ENCODE peak calls at places on chromosomes 13 and 19, in six cellular contexts. A is thoracic aorta, E is tibial artery, I is thyroid gland, W is H1, Z is transverse colon. T is an unnamed sample.

GRCh38 chr13:35630551-35631275 is 154.2 kb upstream of the MAB21L1 start:
- DNase-seq in Z (no peak), I (no peak), E (no peak), W (no peak), A (no peak), T (no peak)

GRCh38 chr13:43348397-43348796 is 325.0 kb downstream of the DNAJC15 start:
- DNase-seq in I (no peak), W (no peak), Z (no peak), E (no peak), A (no peak), T (no peak)

GRCh38 chr19:29812080-29812880 is 489 bp downstream of the CCNE1 start:
- DNase-seq in I (peak; percentile 20), A (no peak), W (peak; percentile 55), E (no peak), Z (peak; percentile 43), T (no peak)

GRCh38 chr19:41205995-41206394 is 13.0 kb downstream of the CYP2S1 start:
- DNase-seq in Z (no peak), W (no peak), A (no peak), E (no peak), I (no peak), T (no peak)

GRCh38 chr19:13181747-13182388 is 31.7 kb downstream of the IER2 start:
- DNase-seq in Z (peak; percentile 79), W (no peak), A (no peak), I (peak; percentile 82), E (peak; percentile 68), T (no peak)

GRCh38 chr19:11984986-11985385 is 20.1 kb downstream of the ZNF763 start:
- DNase-seq in Z (no peak), E (no peak), I (no peak), W (peak; percentile 72), A (no peak), T (no peak)

GRCh38 chr13:30394798-30395191 is 27.5 kb upstream of the UBE2L5 start:
- DNase-seq in I (no peak), Z (no peak), A (no peak), E (no peak), W (no peak), T (no peak)

GRCh38 chr13:46893820-46894533 is 2.9 kb downstream of the HTR2A start:
- DNase-seq in A (no peak), W (peak; percentile 94), Z (peak; percentile 66), I (peak; percentile 68), E (peak; percentile 58), T (peak; percentile 84)

GRCh38 chr13:48783181-48783630 is 129.5 kb downstream of the CYSLTR2 start:
- DNase-seq in W (no peak), I (peak; percentile 32), E (peak; percentile 79), A (peak; percentile 21), Z (peak; percentile 69), T (peak; percentile 89)

GRCh38 chr13:74641586-74641985 is 507.4 kb upstream of the KLF12 start:
- DNase-seq in W (no peak), A (no peak), I (peak; percentile 61), E (no peak), Z (no peak), T (no peak)

GRCh38 chr13:113531041-113531873 is 40.7 kb upstream of the DCUN1D2 start:
- DNase-seq in E (no peak), W (no peak), I (no peak), Z (no peak), A (no peak), T (peak; percentile 56)

GRCh38 chr19:53945998-53946397 is 16.7 kb upstream of the CACNG8 start:
- DNase-seq in W (no peak), E (no peak), A (no peak), I (no peak), Z (no peak), T (no peak)

GRCh38 chr19:38556521-38557174 is 61.1 kb downstream of the MAP4K1 start:
- DNase-seq in A (no peak), I (no peak), W (no peak), E (no peak), Z (no peak), T (no peak)

GRCh38 chr19:28466107-28467045 is 746.6 kb downstream of the UQCRFS1 start:
- DNase-seq in I (peak; percentile 62), Z (peak; percentile 72), W (peak; percentile 82), E (peak; percentile 59), A (no peak), T (no peak)

GRCh38 chr13:24618219-24618955 is 61.8 kb upstream of the ATP12A start:
- DNase-seq in E (no peak), W (no peak), Z (peak; percentile 41), A (no peak), I (no peak), T (peak; percentile 19)

GRCh38 chr13:26295812-26296211 is 41.9 kb downstream of the CDK8 start:
- DNase-seq in A (no peak), Z (no peak), E (no peak), W (no peak), I (no peak), T (no peak)

GRCh38 chr19:4206818-4207484 is 22.4 kb upstream of the EBI3 start:
- DNase-seq in A (no peak), W (no peak), I (no peak), E (no peak), Z (no peak), T (no peak)

GRCh38 chr13:91375119-91375729 is 23.2 kb upstream of the GPC5 start:
- DNase-seq in Z (no peak), I (no peak), W (no peak), A (no peak), E (no peak), T (no peak)

GRCh38 chr13:27201661-27202060 is 30.1 kb upstream of the USP12 start:
- DNase-seq in Z (no peak), W (no peak), A (no peak), I (no peak), E (no peak), T (no peak)

GRCh38 chr13:53343345-53343744 is 314.7 kb downstream of the OLFM4 start:
- DNase-seq in I (no peak), E (no peak), Z (no peak), W (peak; percentile 53), A (no peak), T (no peak)

GRCh38 chr13:35631666-35632065 is 155.2 kb upstream of the MAB21L1 start:
- DNase-seq in W (no peak), A (no peak), I (no peak), E (no peak), Z (no peak), T (no peak)

DNA sequence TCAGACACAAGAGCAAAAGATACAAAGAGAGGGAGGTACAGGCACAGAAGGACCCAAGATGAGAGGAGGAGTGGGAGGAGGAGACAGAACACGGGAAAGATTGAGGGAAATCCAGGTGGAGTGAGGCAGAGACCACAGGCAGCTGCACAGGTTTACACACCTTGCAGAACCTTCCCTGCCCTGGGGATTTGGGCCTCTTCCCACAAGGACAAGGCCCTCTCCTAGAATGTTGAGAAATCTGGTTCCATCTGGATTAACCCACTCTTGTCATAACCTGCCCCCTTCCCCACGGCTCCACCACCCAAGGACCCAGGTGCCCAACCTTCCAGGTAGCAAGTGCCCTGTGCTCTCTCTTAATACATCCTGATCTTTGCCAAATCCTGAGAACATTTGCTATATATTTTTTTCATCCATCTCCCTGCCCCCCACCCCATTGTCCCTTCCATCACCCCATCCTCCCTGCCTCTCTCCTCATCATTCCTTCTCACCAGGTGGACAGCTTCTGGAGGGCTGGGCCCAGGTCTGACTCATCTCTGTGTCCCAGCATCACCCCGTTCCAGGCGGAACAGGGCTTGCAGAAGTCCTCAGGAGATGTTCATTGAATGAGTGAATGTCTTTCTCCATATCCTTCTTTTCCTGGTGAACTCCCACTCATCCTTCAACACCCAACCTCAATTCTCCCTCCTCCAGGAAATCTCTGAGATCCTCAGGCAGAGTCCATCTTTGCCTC is 8.8 kb upstream of the KLK8 start:
- DNase-seq in E (no peak), W (no peak), Z (no peak), A (no peak), I (no peak), T (no peak)
- H3K36me3 ChIP-seq in E (no peaks in the 10 kb centered on the region), W (no peaks in the 10 kb centered on the region), Z (no peaks in the 10 kb centered on the region), A (no peaks in the 10 kb centered on the region), I (no peaks in the 10 kb centered on the region), T (no peaks in the 10 kb centered on the region)

GRCh38 chr13:99619207-99619606 is 117.9 kb downstream of the TM9SF2 start:
- DNase-seq in Z (no peak), E (no peak), W (no peak), I (no peak), A (no peak), T (no peak)

GRCh38 chr13:99610702-99611289 is 109.5 kb downstream of the TM9SF2 start:
- DNase-seq in Z (no peak), I (no peak), W (no peak), E (no peak), A (no peak), T (no peak)

GRCh38 chr13:99617474-99618255 is 116.4 kb downstream of the TM9SF2 start:
- DNase-seq in W (peak; percentile 73), A (no peak), I (no peak), Z (peak; percentile 21), E (peak; percentile 46), T (no peak)

GRCh38 chr13:99614465-99614885 is 113.2 kb downstream of the TM9SF2 start:
- DNase-seq in W (no peak), I (no peak), E (no peak), Z (peak; percentile 25), A (no peak), T (no peak)
- TF ChIP-seq CTCF in W (no peak), I (no peak), E (no peak), Z (no peak), A (no peak), T (no peak)

GRCh38 chr19:35266149-35266903 is 2.4 kb upstream of the USF2 start:
- DNase-seq in E (no peak), A (no peak), W (no peak), I (no peak), Z (peak; percentile 8), T (no peak)
- H3K27ac ChIP-seq in E (peak overlapping the region; percentile 98), A (peak overlapping the region; percentile 87), W (no peak overlapping the region), I (no peak overlapping the region), Z (peak overlapping the region; percentile 99), T (peak overlapping the region; percentile 91)

GRCh38 chr19:9650345-9650744 is 24.6 kb downstream of the ZNF562 start:
- DNase-seq in E (no peak), A (no peak), I (no peak), Z (no peak), W (no peak), T (no peak)
- H3K36me3 ChIP-seq in E (peaks cover 94% of the 10 kb centered on the region), A (peaks cover 62% of the 10 kb centered on the region), I (peaks cover 47% of the 10 kb centered on the region), Z (peaks cover 11% of the 10 kb centered on the region), W (no peaks in the 10 kb centered on the region), T (peaks cover 63% of the 10 kb centered on the region)

DNA sequence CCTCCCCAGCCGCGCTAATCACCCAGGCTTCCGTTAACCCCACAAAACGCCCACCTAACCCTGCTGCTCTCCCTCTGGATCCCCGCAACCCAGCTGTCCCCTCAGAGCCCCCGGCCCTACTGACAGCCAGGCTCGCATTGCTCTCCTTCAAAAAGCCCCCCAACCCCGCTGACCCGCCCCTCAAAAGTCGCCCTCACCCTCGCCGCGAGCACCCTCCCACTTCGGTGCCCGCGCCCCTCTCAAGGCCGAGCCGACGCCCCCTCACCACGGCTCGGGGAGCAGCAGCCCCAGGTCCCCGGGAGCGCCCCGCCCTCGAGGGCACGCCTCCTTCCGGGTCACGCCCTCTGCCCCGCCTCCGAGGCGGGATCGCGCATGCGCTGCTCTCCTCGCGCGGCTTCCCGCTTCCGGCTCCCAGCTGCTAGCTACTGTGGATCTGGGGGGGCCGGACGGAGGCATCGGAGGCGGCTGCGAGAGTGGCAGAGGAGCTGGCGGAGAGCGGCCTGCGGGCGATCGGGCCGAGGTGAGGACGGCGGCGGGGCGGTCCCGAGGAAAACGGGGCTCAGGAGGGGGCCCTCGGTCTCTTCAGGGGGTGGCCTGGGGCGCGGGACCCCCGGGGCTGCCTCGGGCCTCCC is 46.1 kb downstream of the ARHGEF18 start:
- DNase-seq in E (peak; percentile 84), W (peak; percentile 99), I (peak; percentile 82), A (peak; percentile 45), Z (peak; percentile 95), T (peak; percentile 48)
- TF ChIP-seq CTCF in E (no peak), W (no peak), I (no peak), A (no peak), Z (peak; percentile 16), T (no peak)

T was measured in ascending aorta.